ENCODE peak calls at places on chromosomes 13 and 19, in four cellular contexts. One of them, this sample, is unnamed.

GRCh38 chr19:17450264-17451075 is 2.0 kb upstream of the TMEM221 start:
- DNase-seq in heart right ventricle: no peak
- DNase-seq in sigmoid colon: no peak
- DNase-seq in BJ: no peak
- DNase-seq in this sample: no peak

GRCh38 chr13:110559429-110559943 is 2.0 kb downstream of the RAB20 start:
- DNase-seq in heart right ventricle: peak
- DNase-seq in sigmoid colon: peak
- DNase-seq in BJ: no peak
- DNase-seq in this sample: no peak

GRCh38 chr19:676343-677105 is at the start of gene FSTL3:
- DNase-seq in heart right ventricle: no peak
- DNase-seq in sigmoid colon: no peak
- DNase-seq in BJ: no peak
- DNase-seq in this sample: no peak

GRCh38 chr13:32201809-32202208 is 113.4 kb downstream of the ZAR1L start:
- DNase-seq in heart right ventricle: no peak
- DNase-seq in sigmoid colon: no peak
- DNase-seq in BJ: no peak
- DNase-seq in this sample: no peak

GRCh38 chr13:79541426-79542049 is 60.6 kb downstream of the NDFIP2 start:
- DNase-seq in heart right ventricle: no peak
- DNase-seq in sigmoid colon: no peak
- DNase-seq in BJ: peak
- DNase-seq in this sample: peak

GRCh38 chr19:29714371-29714952 is 599 bp downstream of the C19orf12 start:
- DNase-seq in heart right ventricle: no peak
- DNase-seq in sigmoid colon: no peak
- DNase-seq in BJ: no peak
- DNase-seq in this sample: no peak

GRCh38 chr13:87884874-87885273 is 213.7 kb downstream of the SLITRK5 start:
- DNase-seq in heart right ventricle: no peak
- DNase-seq in sigmoid colon: no peak
- DNase-seq in BJ: no peak
- DNase-seq in this sample: no peak

GRCh38 chr13:19862511-19863313 is 737 bp downstream of the ZMYM5 start:
- DNase-seq in heart right ventricle: peak
- DNase-seq in sigmoid colon: peak
- DNase-seq in BJ: no peak
- DNase-seq in this sample: no peak

GRCh38 chr13:37868691-37869505 is 674 bp downstream of the TRPC4 start:
- DNase-seq in heart right ventricle: no peak
- DNase-seq in sigmoid colon: no peak
- DNase-seq in BJ: no peak
- DNase-seq in this sample: no peak

GRCh38 chr19:40424637-40425449 is 949 bp downstream of the SERTAD1 start:
- DNase-seq in heart right ventricle: no peak
- DNase-seq in sigmoid colon: no peak
- DNase-seq in BJ: no peak
- DNase-seq in this sample: no peak

GRCh38 chr13:40013554-40013953 is 358.1 kb downstream of the COG6 start:
- DNase-seq in heart right ventricle: no peak
- DNase-seq in sigmoid colon: no peak
- DNase-seq in BJ: no peak
- DNase-seq in this sample: no peak

GRCh38 chr13:40016953-40017660 is 361.6 kb downstream of the COG6 start:
- DNase-seq in heart right ventricle: no peak
- DNase-seq in sigmoid colon: no peak
- DNase-seq in BJ: no peak
- DNase-seq in this sample: no peak

DNA sequence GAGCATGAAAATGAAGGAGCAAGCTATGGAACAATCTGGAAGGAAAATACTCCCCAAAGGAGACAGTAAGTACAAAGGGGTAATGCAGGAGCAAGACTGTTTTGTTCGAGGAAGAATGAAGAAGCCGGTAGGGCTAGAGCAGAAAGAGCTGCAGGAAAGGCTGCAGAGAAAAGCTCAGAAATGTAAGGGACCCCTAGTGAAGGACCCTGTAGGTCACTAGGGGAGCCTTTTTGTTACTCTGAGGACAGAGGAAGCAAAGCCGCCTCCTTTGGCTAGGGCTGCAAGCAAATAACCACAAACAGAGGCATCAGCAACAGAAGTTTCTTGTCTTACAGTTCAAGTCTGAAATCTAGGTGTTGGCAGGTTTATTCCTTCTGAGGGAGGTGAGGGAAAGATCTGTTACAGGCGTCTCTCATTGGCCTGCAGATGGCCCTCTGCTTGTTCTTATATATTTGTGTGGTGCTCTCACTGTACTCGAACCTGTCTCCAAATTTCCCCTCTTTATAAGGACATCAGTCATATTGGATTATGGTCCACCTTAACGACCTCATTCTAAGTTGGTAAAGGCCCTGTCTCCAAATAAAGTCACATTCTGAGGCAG is 362.3 kb downstream of the COG6 start:
- DNase-seq in heart right ventricle: no peak
- DNase-seq in sigmoid colon: no peak
- DNase-seq in BJ: no peak
- DNase-seq in this sample: no peak
- TF ChIP-seq CTCF in heart right ventricle: no peak
- TF ChIP-seq CTCF in sigmoid colon: no peak
- TF ChIP-seq CTCF in BJ: no peak
- TF ChIP-seq CTCF in this sample: no peak

GRCh38 chr13:20891768-20892167 is 10.8 kb downstream of the XPO4 start:
- DNase-seq in heart right ventricle: no peak
- DNase-seq in sigmoid colon: no peak
- DNase-seq in BJ: no peak
- DNase-seq in this sample: no peak

GRCh38 chr13:20891034-20891433 is 11.5 kb downstream of the XPO4 start:
- DNase-seq in heart right ventricle: no peak
- DNase-seq in sigmoid colon: no peak
- DNase-seq in BJ: no peak
- DNase-seq in this sample: no peak
- TF ChIP-seq CTCF in heart right ventricle: no peak
- TF ChIP-seq CTCF in sigmoid colon: no peak
- TF ChIP-seq CTCF in BJ: no peak
- TF ChIP-seq CTCF in this sample: no peak

DNA sequence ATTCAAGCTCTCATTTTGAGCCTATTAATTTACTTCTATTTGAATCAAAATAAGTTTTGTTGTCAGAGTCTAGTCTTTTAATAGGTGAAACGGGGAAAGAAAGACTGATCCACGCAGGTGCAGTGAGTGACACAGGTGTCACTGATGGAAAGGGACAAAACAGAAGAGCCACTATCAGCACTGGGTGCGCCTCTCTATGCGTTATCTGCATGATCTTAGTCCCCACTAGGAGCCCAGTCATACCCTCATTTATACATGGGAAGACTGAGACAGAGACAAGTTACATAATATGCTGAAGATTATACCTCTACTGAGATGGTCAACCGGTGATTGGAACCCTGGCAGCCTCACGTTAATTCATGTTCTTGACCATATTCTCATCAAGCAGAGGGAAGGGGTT is 3.4 kb downstream of the LRCH1 start:
- DNase-seq in heart right ventricle: no peak
- DNase-seq in sigmoid colon: no peak
- DNase-seq in BJ: no peak
- DNase-seq in this sample: no peak
- TF ChIP-seq CTCF in heart right ventricle: no peak
- TF ChIP-seq CTCF in sigmoid colon: no peak
- TF ChIP-seq CTCF in BJ: no peak
- TF ChIP-seq CTCF in this sample: no peak

GRCh38 chr13:107121793-107122192 is 553.9 kb upstream of the ARGLU1 start:
- DNase-seq in heart right ventricle: no peak
- DNase-seq in sigmoid colon: no peak
- DNase-seq in BJ: no peak
- DNase-seq in this sample: no peak
- TF ChIP-seq CTCF in heart right ventricle: no peak
- TF ChIP-seq CTCF in sigmoid colon: no peak
- TF ChIP-seq CTCF in BJ: no peak
- TF ChIP-seq CTCF in this sample: no peak

GRCh38 chr19:22602631-22603272 is 31.4 kb upstream of the ZNF492 start:
- DNase-seq in heart right ventricle: no peak
- DNase-seq in sigmoid colon: no peak
- DNase-seq in BJ: no peak
- DNase-seq in this sample: no peak
- TF ChIP-seq CTCF in heart right ventricle: no peak
- TF ChIP-seq CTCF in sigmoid colon: no peak
- TF ChIP-seq CTCF in BJ: no peak
- TF ChIP-seq CTCF in this sample: no peak

GRCh38 chr19:6236310-6237291 is 43.2 kb downstream of the MLLT1 start:
- DNase-seq in heart right ventricle: no peak
- DNase-seq in sigmoid colon: no peak
- DNase-seq in BJ: no peak
- DNase-seq in this sample: no peak
- TF ChIP-seq CTCF in heart right ventricle: no peak
- TF ChIP-seq CTCF in sigmoid colon: no peak
- TF ChIP-seq CTCF in BJ: no peak
- TF ChIP-seq CTCF in this sample: no peak

DNA sequence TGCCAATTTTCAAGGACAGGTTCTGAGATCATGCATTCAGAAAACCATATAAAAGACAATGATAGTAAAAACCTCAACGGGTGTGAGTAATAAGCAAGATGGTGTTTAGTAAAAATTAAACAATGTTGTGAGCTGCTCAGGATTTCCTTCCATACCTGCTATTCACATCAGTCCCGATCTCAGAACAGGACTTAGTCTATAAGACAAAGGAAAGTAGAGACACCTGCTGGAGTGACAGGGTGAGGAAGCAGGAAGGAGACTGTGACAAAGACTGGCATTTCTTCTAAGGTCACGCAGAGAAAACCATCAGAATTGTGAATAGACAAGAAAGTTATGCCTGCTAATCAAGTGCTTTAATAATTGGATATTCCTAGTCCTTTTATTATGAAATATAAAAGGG is 648.0 kb downstream of the DACH1 start:
- DNase-seq in heart right ventricle: no peak
- DNase-seq in sigmoid colon: no peak
- DNase-seq in BJ: no peak
- DNase-seq in this sample: no peak
- TF ChIP-seq CTCF in heart right ventricle: no peak
- TF ChIP-seq CTCF in sigmoid colon: no peak
- TF ChIP-seq CTCF in BJ: no peak
- TF ChIP-seq CTCF in this sample: no peak

GRCh38 chr13:48507024-48507423 is 25.9 kb downstream of the RCBTB2 start:
- DNase-seq in heart right ventricle: no peak
- DNase-seq in sigmoid colon: no peak
- DNase-seq in BJ: no peak
- DNase-seq in this sample: no peak

GRCh38 chr13:48515732-48516131 is 17.1 kb downstream of the RCBTB2 start:
- DNase-seq in heart right ventricle: no peak
- DNase-seq in sigmoid colon: no peak
- DNase-seq in BJ: no peak
- DNase-seq in this sample: no peak

GRCh38 chr13:48508001-48508400 is 24.9 kb downstream of the RCBTB2 start:
- DNase-seq in heart right ventricle: no peak
- DNase-seq in sigmoid colon: no peak
- DNase-seq in BJ: no peak
- DNase-seq in this sample: no peak

GRCh38 chr13:48514776-48515175 is 18.1 kb downstream of the RCBTB2 start:
- DNase-seq in heart right ventricle: no peak
- DNase-seq in sigmoid colon: no peak
- DNase-seq in BJ: no peak
- DNase-seq in this sample: no peak

DNA sequence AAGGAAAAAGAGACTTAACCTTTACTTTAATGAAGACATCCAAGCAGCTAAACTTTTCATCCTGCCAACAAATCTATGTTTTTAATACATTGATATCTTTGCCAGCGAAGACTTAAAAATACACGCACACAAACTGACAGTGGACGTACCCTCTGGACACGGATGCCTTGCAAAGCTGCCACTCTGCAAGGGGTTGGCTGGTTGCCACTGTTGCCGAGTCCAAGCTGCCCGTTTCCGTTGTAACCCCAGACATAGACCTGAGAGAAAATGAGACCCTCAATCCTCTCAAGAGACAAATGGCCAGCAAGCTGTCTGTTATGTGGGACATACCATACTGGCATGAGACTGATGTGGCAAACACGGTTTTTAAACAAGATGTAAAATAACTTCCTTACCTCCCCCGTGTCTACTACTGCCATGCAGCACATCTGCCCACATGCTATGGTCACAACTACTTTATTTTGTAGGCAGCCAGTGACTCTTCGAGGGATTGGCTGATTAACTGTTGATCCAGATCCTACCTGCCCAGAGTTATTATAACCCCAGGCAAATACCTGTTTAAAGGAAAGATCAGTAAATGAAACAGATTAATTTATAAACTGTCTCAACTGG is 21.2 kb downstream of the RCBTB2 start:
- DNase-seq in heart right ventricle: no peak
- DNase-seq in sigmoid colon: no peak
- DNase-seq in BJ: no peak
- DNase-seq in this sample: no peak
- TF ChIP-seq CTCF in heart right ventricle: no peak
- TF ChIP-seq CTCF in sigmoid colon: no peak
- TF ChIP-seq CTCF in BJ: no peak
- TF ChIP-seq CTCF in this sample: no peak

DNA sequence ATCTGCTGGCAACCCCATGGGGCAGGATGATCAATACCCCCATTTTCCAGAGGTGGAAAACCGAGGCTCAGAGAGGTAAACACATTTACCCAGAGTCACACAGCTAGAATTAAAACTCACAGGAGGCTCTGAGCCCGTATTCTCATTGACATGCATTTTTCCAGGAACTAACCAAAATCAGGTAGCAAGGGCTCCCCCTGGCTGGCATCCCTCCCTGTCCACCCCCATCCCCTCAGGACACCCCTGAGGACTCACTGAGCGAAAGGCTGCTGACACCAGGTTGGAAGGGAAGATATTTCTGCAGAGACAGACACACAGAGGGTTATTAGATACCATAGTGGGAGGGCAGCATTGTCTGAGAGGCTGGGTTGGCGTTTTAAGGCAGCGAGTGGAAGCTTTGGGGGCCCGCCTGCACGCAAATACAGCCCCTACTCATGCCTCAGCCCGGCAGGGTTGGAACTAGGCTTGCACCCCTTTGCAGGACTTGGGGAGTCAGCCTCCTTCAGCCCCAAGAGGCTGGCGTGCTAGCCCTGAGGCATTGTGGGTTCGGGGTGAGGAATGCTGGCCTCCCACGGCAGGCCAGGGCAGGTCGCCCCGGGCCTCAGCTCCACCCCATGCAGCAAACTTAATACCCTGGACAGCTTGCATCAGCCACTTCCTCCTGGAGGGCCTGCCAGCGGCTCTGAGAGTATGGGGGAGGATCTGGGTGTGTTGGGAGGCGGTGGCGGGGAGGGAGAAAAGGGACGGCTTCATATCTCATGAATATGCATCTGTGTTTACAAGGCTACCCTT is 3.9 kb downstream of the SLC1A5 start:
- DNase-seq in heart right ventricle: peak
- DNase-seq in sigmoid colon: peak
- DNase-seq in BJ: peak
- DNase-seq in this sample: peak
- TF ChIP-seq CTCF in heart right ventricle: no peak
- TF ChIP-seq CTCF in sigmoid colon: no peak
- TF ChIP-seq CTCF in BJ: peak
- TF ChIP-seq CTCF in this sample: peak